ENCODE peak calls at places on chromosomes 16 and 17, in seven cellular contexts. One of them, this sample, is unnamed.

GRCh38 chr17:66040402-66040801 is 151.5 kb downstream of the CEP112 start:
- DNase-seq in omental fat pad: no peak
- DNase-seq in mucosa of descending colon: no peak
- DNase-seq in pancreas: no peak
- DNase-seq in AG04450: no peak
- DNase-seq in prostate gland: no peak
- DNase-seq in CD4-positive, alpha-beta T cell: no peak
- DNase-seq in this sample: no peak

GRCh38 chr17:18182978-18183333 is 672 bp upstream of the ALKBH5 start:
- DNase-seq in omental fat pad: peak
- DNase-seq in mucosa of descending colon: peak
- DNase-seq in pancreas: peak
- DNase-seq in AG04450: peak
- DNase-seq in prostate gland: peak
- DNase-seq in CD4-positive, alpha-beta T cell: peak
- DNase-seq in this sample: peak

GRCh38 chr17:57035971-57036481 is 49.0 kb upstream of the AKAP1 start:
- DNase-seq in omental fat pad: no peak
- DNase-seq in mucosa of descending colon: peak
- DNase-seq in pancreas: peak
- DNase-seq in AG04450: no peak
- DNase-seq in prostate gland: peak
- DNase-seq in CD4-positive, alpha-beta T cell: no peak
- DNase-seq in this sample: no peak

GRCh38 chr17:8706431-8706830 is 38.2 kb downstream of the CCDC42 start:
- DNase-seq in omental fat pad: no peak
- DNase-seq in mucosa of descending colon: no peak
- DNase-seq in pancreas: no peak
- DNase-seq in AG04450: no peak
- DNase-seq in prostate gland: no peak
- DNase-seq in CD4-positive, alpha-beta T cell: no peak
- DNase-seq in this sample: no peak

GRCh38 chr17:33560165-33560564 is 267.1 kb upstream of the ASIC2 start:
- DNase-seq in omental fat pad: no peak
- DNase-seq in mucosa of descending colon: no peak
- DNase-seq in pancreas: no peak
- DNase-seq in AG04450: no peak
- DNase-seq in prostate gland: no peak
- DNase-seq in CD4-positive, alpha-beta T cell: no peak
- DNase-seq in this sample: no peak

GRCh38 chr16:28090646-28091377 is 27.3 kb upstream of the GSG1L start:
- DNase-seq in omental fat pad: no peak
- DNase-seq in mucosa of descending colon: no peak
- DNase-seq in pancreas: no peak
- DNase-seq in AG04450: no peak
- DNase-seq in prostate gland: no peak
- DNase-seq in CD4-positive, alpha-beta T cell: no peak
- DNase-seq in this sample: no peak

GRCh38 chr17:77779711-77780539 is 178.6 kb upstream of the TNRC6C start:
- DNase-seq in omental fat pad: no peak
- DNase-seq in mucosa of descending colon: no peak
- DNase-seq in pancreas: no peak
- DNase-seq in AG04450: no peak
- DNase-seq in prostate gland: peak
- DNase-seq in CD4-positive, alpha-beta T cell: no peak
- DNase-seq in this sample: no peak

GRCh38 chr17:29241015-29241963 is 5.4 kb upstream of the CRYBA1 start:
- DNase-seq in omental fat pad: no peak
- DNase-seq in mucosa of descending colon: no peak
- DNase-seq in pancreas: no peak
- DNase-seq in AG04450: peak
- DNase-seq in prostate gland: no peak
- DNase-seq in CD4-positive, alpha-beta T cell: no peak
- DNase-seq in this sample: peak

GRCh38 chr16:11977206-11978041 is 890 bp downstream of the SNX29 start:
- DNase-seq in omental fat pad: no peak
- DNase-seq in mucosa of descending colon: no peak
- DNase-seq in pancreas: no peak
- DNase-seq in AG04450: peak
- DNase-seq in prostate gland: no peak
- DNase-seq in CD4-positive, alpha-beta T cell: no peak
- DNase-seq in this sample: no peak

GRCh38 chr16:82732461-82732860 is 105.7 kb downstream of the CDH13 start:
- DNase-seq in omental fat pad: no peak
- DNase-seq in mucosa of descending colon: no peak
- DNase-seq in pancreas: no peak
- DNase-seq in AG04450: no peak
- DNase-seq in prostate gland: no peak
- DNase-seq in CD4-positive, alpha-beta T cell: no peak
- DNase-seq in this sample: no peak

GRCh38 chr16:2532494-2533141 is 1.4 kb upstream of the CEMP1 start:
- DNase-seq in omental fat pad: no peak
- DNase-seq in mucosa of descending colon: peak
- DNase-seq in pancreas: peak
- DNase-seq in AG04450: no peak
- DNase-seq in prostate gland: peak
- DNase-seq in CD4-positive, alpha-beta T cell: peak
- DNase-seq in this sample: no peak

GRCh38 chr16:30741461-30741914 is 6.7 kb upstream of the PHKG2 start:
- DNase-seq in omental fat pad: no peak
- DNase-seq in mucosa of descending colon: peak
- DNase-seq in pancreas: peak
- DNase-seq in AG04450: peak
- DNase-seq in prostate gland: peak
- DNase-seq in CD4-positive, alpha-beta T cell: no peak
- DNase-seq in this sample: no peak

GRCh38 chr16:88591577-88592021 is 21.4 kb downstream of the ZC3H18 start:
- DNase-seq in omental fat pad: no peak
- DNase-seq in mucosa of descending colon: no peak
- DNase-seq in pancreas: no peak
- DNase-seq in AG04450: no peak
- DNase-seq in prostate gland: no peak
- DNase-seq in CD4-positive, alpha-beta T cell: no peak
- DNase-seq in this sample: no peak

GRCh38 chr16:51888021-51888420 is 658.9 kb downstream of the TOX3 start:
- DNase-seq in omental fat pad: no peak
- DNase-seq in mucosa of descending colon: no peak
- DNase-seq in pancreas: no peak
- DNase-seq in AG04450: no peak
- DNase-seq in prostate gland: no peak
- DNase-seq in CD4-positive, alpha-beta T cell: no peak
- DNase-seq in this sample: no peak

GRCh38 chr17:7292729-7293128 is 1.7 kb downstream of the YBX2 start:
- DNase-seq in omental fat pad: no peak
- DNase-seq in mucosa of descending colon: peak
- DNase-seq in pancreas: no peak
- DNase-seq in AG04450: no peak
- DNase-seq in prostate gland: no peak
- DNase-seq in CD4-positive, alpha-beta T cell: no peak
- DNase-seq in this sample: no peak

GRCh38 chr17:16623282-16623681 is 30.4 kb downstream of the ZNF624 start:
- DNase-seq in omental fat pad: no peak
- DNase-seq in mucosa of descending colon: no peak
- DNase-seq in pancreas: no peak
- DNase-seq in AG04450: no peak
- DNase-seq in prostate gland: no peak
- DNase-seq in CD4-positive, alpha-beta T cell: no peak
- DNase-seq in this sample: no peak

GRCh38 chr17:41523787-41524186 is 4.3 kb downstream of the KRT19 start:
- DNase-seq in omental fat pad: no peak
- DNase-seq in mucosa of descending colon: peak
- DNase-seq in pancreas: no peak
- DNase-seq in AG04450: no peak
- DNase-seq in prostate gland: no peak
- DNase-seq in CD4-positive, alpha-beta T cell: no peak
- DNase-seq in this sample: no peak

GRCh38 chr17:1529863-1530262 is 13.5 kb upstream of the INPP5K start:
- DNase-seq in omental fat pad: no peak
- DNase-seq in mucosa of descending colon: no peak
- DNase-seq in pancreas: no peak
- DNase-seq in AG04450: no peak
- DNase-seq in prostate gland: no peak
- DNase-seq in CD4-positive, alpha-beta T cell: no peak
- DNase-seq in this sample: no peak

GRCh38 chr16:8677481-8677880 is 3.1 kb downstream of the ABAT start:
- DNase-seq in omental fat pad: no peak
- DNase-seq in mucosa of descending colon: no peak
- DNase-seq in pancreas: no peak
- DNase-seq in AG04450: no peak
- DNase-seq in prostate gland: no peak
- DNase-seq in CD4-positive, alpha-beta T cell: no peak
- DNase-seq in this sample: no peak

GRCh38 chr16:14310519-14310991 is 239.4 kb downstream of the MRTFB start:
- DNase-seq in omental fat pad: no peak
- DNase-seq in mucosa of descending colon: peak
- DNase-seq in pancreas: no peak
- DNase-seq in AG04450: no peak
- DNase-seq in prostate gland: no peak
- DNase-seq in CD4-positive, alpha-beta T cell: no peak
- DNase-seq in this sample: no peak

DNA sequence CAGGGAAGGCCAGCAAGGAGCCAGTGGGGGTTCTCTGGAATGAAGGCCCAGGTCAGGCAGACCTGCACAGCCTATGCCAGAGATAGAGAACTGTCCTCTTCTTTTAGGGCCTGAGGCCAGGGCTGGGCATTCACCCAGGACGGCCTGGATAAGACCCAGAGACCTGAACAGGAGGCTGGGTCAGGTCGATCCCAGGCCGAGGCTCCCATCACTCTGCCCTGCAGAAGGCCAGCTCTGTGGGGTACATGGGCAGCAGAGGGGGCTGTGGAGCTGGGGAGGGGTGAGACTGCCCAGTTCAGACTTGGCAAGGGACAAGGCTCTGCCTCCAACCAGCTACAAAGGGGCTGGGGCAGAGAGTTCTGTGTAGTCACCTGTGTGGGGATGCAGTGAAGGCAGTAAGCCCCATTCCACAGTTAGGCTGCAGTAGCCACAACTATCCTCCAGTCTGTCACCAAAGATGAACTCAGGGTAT is 14.6 kb downstream of the HSD11B2 start:
- DNase-seq in omental fat pad: no peak
- DNase-seq in mucosa of descending colon: peak
- DNase-seq in pancreas: no peak
- DNase-seq in AG04450: no peak
- DNase-seq in prostate gland: no peak
- DNase-seq in CD4-positive, alpha-beta T cell: no peak
- DNase-seq in this sample: no peak
- TF ChIP-seq CTCF in omental fat pad: no peak
- TF ChIP-seq CTCF in mucosa of descending colon: no peak
- TF ChIP-seq CTCF in pancreas: no peak
- TF ChIP-seq CTCF in AG04450: peak
- TF ChIP-seq CTCF in prostate gland: no peak
- TF ChIP-seq CTCF in CD4-positive, alpha-beta T cell: no peak
- TF ChIP-seq CTCF in this sample: no peak

GRCh38 chr16:48591976-48592375 is 18.0 kb downstream of the N4BP1 start:
- DNase-seq in omental fat pad: no peak
- DNase-seq in mucosa of descending colon: no peak
- DNase-seq in pancreas: no peak
- DNase-seq in AG04450: no peak
- DNase-seq in prostate gland: no peak
- DNase-seq in CD4-positive, alpha-beta T cell: no peak
- DNase-seq in this sample: no peak
- TF ChIP-seq CTCF in omental fat pad: no peak
- TF ChIP-seq CTCF in mucosa of descending colon: no peak
- TF ChIP-seq CTCF in pancreas: no peak
- TF ChIP-seq CTCF in AG04450: no peak
- TF ChIP-seq CTCF in prostate gland: no peak
- TF ChIP-seq CTCF in CD4-positive, alpha-beta T cell: no peak
- TF ChIP-seq CTCF in this sample: no peak

GRCh38 chr17:48107137-48108055 is at the start of gene SNX11:
- DNase-seq in omental fat pad: peak
- DNase-seq in mucosa of descending colon: peak
- DNase-seq in pancreas: peak
- DNase-seq in AG04450: peak
- DNase-seq in prostate gland: peak
- DNase-seq in CD4-positive, alpha-beta T cell: peak
- DNase-seq in this sample: peak
- TF ChIP-seq CTCF in omental fat pad: no peak
- TF ChIP-seq CTCF in mucosa of descending colon: no peak
- TF ChIP-seq CTCF in pancreas: no peak
- TF ChIP-seq CTCF in AG04450: no peak
- TF ChIP-seq CTCF in prostate gland: peak
- TF ChIP-seq CTCF in CD4-positive, alpha-beta T cell: no peak
- TF ChIP-seq CTCF in this sample: no peak

GRCh38 chr17:68462381-68463210 is 5.3 kb upstream of the WIPI1 start:
- DNase-seq in omental fat pad: no peak
- DNase-seq in mucosa of descending colon: no peak
- DNase-seq in pancreas: peak
- DNase-seq in AG04450: peak
- DNase-seq in prostate gland: peak
- DNase-seq in CD4-positive, alpha-beta T cell: peak
- DNase-seq in this sample: no peak

GRCh38 chr17:68461122-68461539 is 3.8 kb upstream of the WIPI1 start:
- DNase-seq in omental fat pad: no peak
- DNase-seq in mucosa of descending colon: no peak
- DNase-seq in pancreas: no peak
- DNase-seq in AG04450: no peak
- DNase-seq in prostate gland: no peak
- DNase-seq in CD4-positive, alpha-beta T cell: no peak
- DNase-seq in this sample: no peak

GRCh38 chr17:68460715-68461114 is 3.4 kb upstream of the WIPI1 start:
- DNase-seq in omental fat pad: no peak
- DNase-seq in mucosa of descending colon: no peak
- DNase-seq in pancreas: no peak
- DNase-seq in AG04450: no peak
- DNase-seq in prostate gland: no peak
- DNase-seq in CD4-positive, alpha-beta T cell: peak
- DNase-seq in this sample: no peak

GRCh38 chr17:68461589-68461988 is 4.3 kb upstream of the WIPI1 start:
- DNase-seq in omental fat pad: no peak
- DNase-seq in mucosa of descending colon: no peak
- DNase-seq in pancreas: peak
- DNase-seq in AG04450: no peak
- DNase-seq in prostate gland: no peak
- DNase-seq in CD4-positive, alpha-beta T cell: no peak
- DNase-seq in this sample: no peak

DNA sequence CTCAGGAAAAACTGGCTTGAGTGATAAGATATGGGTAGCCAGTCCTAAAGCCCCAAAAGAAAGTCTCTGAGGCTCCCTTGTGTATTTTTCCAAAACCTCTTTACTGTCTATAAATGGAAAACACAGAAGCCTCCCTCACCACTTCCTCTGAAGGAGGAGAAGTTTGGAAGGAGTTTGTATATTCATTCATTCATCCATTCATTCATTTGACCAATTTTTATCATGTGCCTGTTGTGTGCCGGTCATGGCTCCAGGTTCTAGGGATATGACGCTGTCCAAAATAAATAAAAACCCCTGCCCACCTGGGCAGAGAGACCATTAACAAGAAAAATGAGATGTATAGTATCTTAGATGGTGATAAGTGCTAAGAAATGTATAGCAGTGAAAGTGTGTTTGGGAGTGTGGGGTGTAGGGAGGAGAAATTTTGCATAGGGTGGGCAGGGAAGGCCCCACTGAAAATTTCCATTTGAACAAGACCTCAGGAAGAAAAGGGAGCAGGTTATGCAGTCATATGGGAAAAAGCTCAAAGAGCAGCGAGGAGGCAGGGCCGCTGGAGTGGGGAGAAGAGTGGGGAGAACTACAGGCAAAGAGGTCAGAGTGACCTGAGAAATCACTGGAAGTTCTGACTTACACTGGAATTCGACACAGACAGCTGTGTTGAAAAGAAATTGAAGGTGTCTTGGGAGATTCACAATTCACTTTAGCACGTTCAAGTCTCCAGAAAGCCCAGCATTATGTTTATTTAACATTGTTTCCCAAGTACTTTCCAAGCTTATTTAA is 6.1 kb upstream of the WIPI1 start:
- DNase-seq in omental fat pad: no peak
- DNase-seq in mucosa of descending colon: no peak
- DNase-seq in pancreas: no peak
- DNase-seq in AG04450: no peak
- DNase-seq in prostate gland: no peak
- DNase-seq in CD4-positive, alpha-beta T cell: no peak
- DNase-seq in this sample: no peak
- TF ChIP-seq CTCF in omental fat pad: no peak
- TF ChIP-seq CTCF in mucosa of descending colon: no peak
- TF ChIP-seq CTCF in pancreas: no peak
- TF ChIP-seq CTCF in AG04450: no peak
- TF ChIP-seq CTCF in prostate gland: no peak
- TF ChIP-seq CTCF in CD4-positive, alpha-beta T cell: peak
- TF ChIP-seq CTCF in this sample: peak

This sample was measured in osteocyte.